ENCODE peak calls at places on chromosomes 11 and 22, in eight cellular contexts. One of them, this sample, is unnamed.

GRCh38 chr11:130243816-130244215 is 70.9 kb downstream of the ZBTB44 start:
- DNase-seq in left cardiac atrium: no peak
- DNase-seq in dorsolateral prefrontal cortex: no peak
- DNase-seq in HS-27A: no peak
- DNase-seq in AG09309: no peak
- DNase-seq in NCI-H146: no peak
- DNase-seq in IMR-90: no peak
- DNase-seq in activated CD8-positive, alpha-beta memory T cell treated with anti-CD3 and anti-CD28 coated beads for 4 hours: no peak
- DNase-seq in this sample: no peak

GRCh38 chr11:111785076-111785475 is 18.9 kb upstream of the PPP2R1B start:
- DNase-seq in activated CD8-positive, alpha-beta memory T cell treated with anti-CD3 and anti-CD28 coated beads for 4 hours: no peak
- DNase-seq in AG09309: no peak
- DNase-seq in left cardiac atrium: no peak
- DNase-seq in IMR-90: no peak
- DNase-seq in NCI-H146: no peak
- DNase-seq in HS-27A: no peak
- DNase-seq in dorsolateral prefrontal cortex: no peak
- DNase-seq in this sample: no peak

GRCh38 chr11:81869337-81870065 is 864.2 kb downstream of the FAM181B start:
- DNase-seq in HS-27A: no peak
- DNase-seq in NCI-H146: no peak
- DNase-seq in left cardiac atrium: no peak
- DNase-seq in IMR-90: no peak
- DNase-seq in activated CD8-positive, alpha-beta memory T cell treated with anti-CD3 and anti-CD28 coated beads for 4 hours: peak
- DNase-seq in AG09309: no peak
- DNase-seq in dorsolateral prefrontal cortex: no peak
- DNase-seq in this sample: no peak

GRCh38 chr11:32213223-32213622 is 122.3 kb downstream of the RCN1 start:
- DNase-seq in NCI-H146: no peak
- DNase-seq in HS-27A: peak
- DNase-seq in IMR-90: peak
- DNase-seq in left cardiac atrium: no peak
- DNase-seq in AG09309: no peak
- DNase-seq in activated CD8-positive, alpha-beta memory T cell treated with anti-CD3 and anti-CD28 coated beads for 4 hours: no peak
- DNase-seq in dorsolateral prefrontal cortex: no peak
- DNase-seq in this sample: no peak

GRCh38 chr11:68441466-68442230 is 18.9 kb upstream of the PPP6R3 start:
- DNase-seq in dorsolateral prefrontal cortex: no peak
- DNase-seq in IMR-90: peak
- DNase-seq in activated CD8-positive, alpha-beta memory T cell treated with anti-CD3 and anti-CD28 coated beads for 4 hours: no peak
- DNase-seq in HS-27A: no peak
- DNase-seq in NCI-H146: peak
- DNase-seq in left cardiac atrium: no peak
- DNase-seq in AG09309: no peak
- DNase-seq in this sample: no peak

GRCh38 chr22:35335468-35335867 is 35.8 kb downstream of the TOM1 start:
- DNase-seq in activated CD8-positive, alpha-beta memory T cell treated with anti-CD3 and anti-CD28 coated beads for 4 hours: no peak
- DNase-seq in NCI-H146: no peak
- DNase-seq in dorsolateral prefrontal cortex: no peak
- DNase-seq in AG09309: no peak
- DNase-seq in HS-27A: no peak
- DNase-seq in IMR-90: no peak
- DNase-seq in left cardiac atrium: no peak
- DNase-seq in this sample: no peak

GRCh38 chr11:118252688-118253087 is 523 bp upstream of the MPZL3 start:
- DNase-seq in NCI-H146: no peak
- DNase-seq in IMR-90: no peak
- DNase-seq in HS-27A: no peak
- DNase-seq in AG09309: no peak
- DNase-seq in dorsolateral prefrontal cortex: no peak
- DNase-seq in activated CD8-positive, alpha-beta memory T cell treated with anti-CD3 and anti-CD28 coated beads for 4 hours: no peak
- DNase-seq in left cardiac atrium: no peak
- DNase-seq in this sample: no peak

GRCh38 chr22:32546480-32546879 is 71.9 kb downstream of the FBXO7 start:
- DNase-seq in HS-27A: no peak
- DNase-seq in NCI-H146: no peak
- DNase-seq in dorsolateral prefrontal cortex: no peak
- DNase-seq in AG09309: no peak
- DNase-seq in left cardiac atrium: no peak
- DNase-seq in activated CD8-positive, alpha-beta memory T cell treated with anti-CD3 and anti-CD28 coated beads for 4 hours: no peak
- DNase-seq in IMR-90: no peak
- DNase-seq in this sample: peak

GRCh38 chr11:133926466-133927246 is 30.1 kb downstream of the IGSF9B start:
- DNase-seq in AG09309: no peak
- DNase-seq in HS-27A: no peak
- DNase-seq in NCI-H146: no peak
- DNase-seq in dorsolateral prefrontal cortex: no peak
- DNase-seq in IMR-90: no peak
- DNase-seq in activated CD8-positive, alpha-beta memory T cell treated with anti-CD3 and anti-CD28 coated beads for 4 hours: no peak
- DNase-seq in left cardiac atrium: no peak
- DNase-seq in this sample: no peak

GRCh38 chr11:112128483-112129121 is 35.3 kb downstream of the IL18 start:
- DNase-seq in left cardiac atrium: peak
- DNase-seq in activated CD8-positive, alpha-beta memory T cell treated with anti-CD3 and anti-CD28 coated beads for 4 hours: no peak
- DNase-seq in dorsolateral prefrontal cortex: peak
- DNase-seq in IMR-90: peak
- DNase-seq in HS-27A: peak
- DNase-seq in NCI-H146: peak
- DNase-seq in AG09309: peak
- DNase-seq in this sample: peak

GRCh38 chr22:19868773-19869471 is 14.2 kb upstream of the GNB1L start:
- DNase-seq in activated CD8-positive, alpha-beta memory T cell treated with anti-CD3 and anti-CD28 coated beads for 4 hours: no peak
- DNase-seq in IMR-90: no peak
- DNase-seq in left cardiac atrium: peak
- DNase-seq in AG09309: no peak
- DNase-seq in NCI-H146: peak
- DNase-seq in dorsolateral prefrontal cortex: no peak
- DNase-seq in HS-27A: no peak
- DNase-seq in this sample: peak

GRCh38 chr22:50286701-50287318 is 16.6 kb upstream of the MAPK11 start:
- DNase-seq in HS-27A: no peak
- DNase-seq in left cardiac atrium: no peak
- DNase-seq in NCI-H146: no peak
- DNase-seq in dorsolateral prefrontal cortex: no peak
- DNase-seq in IMR-90: no peak
- DNase-seq in AG09309: no peak
- DNase-seq in activated CD8-positive, alpha-beta memory T cell treated with anti-CD3 and anti-CD28 coated beads for 4 hours: no peak
- DNase-seq in this sample: no peak

GRCh38 chr22:47059701-47060161 is 297.3 kb downstream of the TBC1D22A start:
- DNase-seq in NCI-H146: no peak
- DNase-seq in activated CD8-positive, alpha-beta memory T cell treated with anti-CD3 and anti-CD28 coated beads for 4 hours: no peak
- DNase-seq in IMR-90: no peak
- DNase-seq in HS-27A: no peak
- DNase-seq in dorsolateral prefrontal cortex: no peak
- DNase-seq in AG09309: no peak
- DNase-seq in left cardiac atrium: no peak
- DNase-seq in this sample: peak

GRCh38 chr11:3807856-3808845 is at the start of gene PGAP2:
- DNase-seq in NCI-H146: peak
- DNase-seq in AG09309: no peak
- DNase-seq in dorsolateral prefrontal cortex: peak
- DNase-seq in HS-27A: no peak
- DNase-seq in IMR-90: peak
- DNase-seq in left cardiac atrium: peak
- DNase-seq in activated CD8-positive, alpha-beta memory T cell treated with anti-CD3 and anti-CD28 coated beads for 4 hours: no peak
- DNase-seq in this sample: peak

GRCh38 chr11:128884703-128885338 is 6.3 kb upstream of the KCNJ5 start:
- DNase-seq in dorsolateral prefrontal cortex: peak
- DNase-seq in IMR-90: peak
- DNase-seq in NCI-H146: peak
- DNase-seq in left cardiac atrium: no peak
- DNase-seq in HS-27A: no peak
- DNase-seq in AG09309: peak
- DNase-seq in activated CD8-positive, alpha-beta memory T cell treated with anti-CD3 and anti-CD28 coated beads for 4 hours: no peak
- DNase-seq in this sample: peak

GRCh38 chr11:94788396-94788795 is 20.2 kb downstream of the AMOTL1 start:
- DNase-seq in NCI-H146: no peak
- DNase-seq in left cardiac atrium: no peak
- DNase-seq in HS-27A: no peak
- DNase-seq in activated CD8-positive, alpha-beta memory T cell treated with anti-CD3 and anti-CD28 coated beads for 4 hours: no peak
- DNase-seq in IMR-90: no peak
- DNase-seq in AG09309: no peak
- DNase-seq in dorsolateral prefrontal cortex: no peak
- DNase-seq in this sample: no peak

GRCh38 chr11:1025410-1026162 is 10.9 kb downstream of the MUC6 start:
- DNase-seq in left cardiac atrium: no peak
- DNase-seq in IMR-90: no peak
- DNase-seq in AG09309: no peak
- DNase-seq in NCI-H146: no peak
- DNase-seq in HS-27A: no peak
- DNase-seq in dorsolateral prefrontal cortex: no peak
- DNase-seq in activated CD8-positive, alpha-beta memory T cell treated with anti-CD3 and anti-CD28 coated beads for 4 hours: no peak
- DNase-seq in this sample: no peak

GRCh38 chr22:26890870-26891269 is 233.5 kb downstream of the MIAT start:
- DNase-seq in IMR-90: no peak
- DNase-seq in HS-27A: no peak
- DNase-seq in AG09309: no peak
- DNase-seq in activated CD8-positive, alpha-beta memory T cell treated with anti-CD3 and anti-CD28 coated beads for 4 hours: no peak
- DNase-seq in dorsolateral prefrontal cortex: no peak
- DNase-seq in left cardiac atrium: no peak
- DNase-seq in NCI-H146: peak
- DNase-seq in this sample: no peak

GRCh38 chr22:26321469-26321913 is 107.6 kb upstream of the ASPHD2 start:
- DNase-seq in dorsolateral prefrontal cortex: peak
- DNase-seq in NCI-H146: no peak
- DNase-seq in left cardiac atrium: peak
- DNase-seq in HS-27A: peak
- DNase-seq in AG09309: peak
- DNase-seq in activated CD8-positive, alpha-beta memory T cell treated with anti-CD3 and anti-CD28 coated beads for 4 hours: no peak
- DNase-seq in IMR-90: peak
- DNase-seq in this sample: peak

GRCh38 chr22:46011627-46012181 is 34.7 kb upstream of the WNT7B start:
- DNase-seq in dorsolateral prefrontal cortex: no peak
- DNase-seq in HS-27A: no peak
- DNase-seq in AG09309: no peak
- DNase-seq in activated CD8-positive, alpha-beta memory T cell treated with anti-CD3 and anti-CD28 coated beads for 4 hours: no peak
- DNase-seq in NCI-H146: no peak
- DNase-seq in left cardiac atrium: peak
- DNase-seq in IMR-90: no peak
- DNase-seq in this sample: peak

GRCh38 chr11:86699036-86699791 is 26.8 kb upstream of the ME3 start:
- DNase-seq in IMR-90: peak
- DNase-seq in HS-27A: no peak
- DNase-seq in NCI-H146: no peak
- DNase-seq in AG09309: no peak
- DNase-seq in dorsolateral prefrontal cortex: no peak
- DNase-seq in left cardiac atrium: no peak
- DNase-seq in activated CD8-positive, alpha-beta memory T cell treated with anti-CD3 and anti-CD28 coated beads for 4 hours: no peak
- DNase-seq in this sample: no peak

GRCh38 chr11:85787809-85788805 is 22.8 kb downstream of the SYTL2 start:
- DNase-seq in left cardiac atrium: no peak
- DNase-seq in HS-27A: no peak
- DNase-seq in AG09309: no peak
- DNase-seq in activated CD8-positive, alpha-beta memory T cell treated with anti-CD3 and anti-CD28 coated beads for 4 hours: no peak
- DNase-seq in NCI-H146: no peak
- DNase-seq in dorsolateral prefrontal cortex: no peak
- DNase-seq in IMR-90: peak
- DNase-seq in this sample: no peak

GRCh38 chr11:15339302-15339701 is 224.6 kb downstream of the INSC start:
- DNase-seq in AG09309: no peak
- DNase-seq in IMR-90: no peak
- DNase-seq in dorsolateral prefrontal cortex: no peak
- DNase-seq in activated CD8-positive, alpha-beta memory T cell treated with anti-CD3 and anti-CD28 coated beads for 4 hours: no peak
- DNase-seq in left cardiac atrium: no peak
- DNase-seq in NCI-H146: no peak
- DNase-seq in HS-27A: no peak
- DNase-seq in this sample: no peak

GRCh38 chr22:35539487-35539886 is 1.1 kb upstream of the RASD2 start:
- DNase-seq in IMR-90: no peak
- DNase-seq in HS-27A: no peak
- DNase-seq in activated CD8-positive, alpha-beta memory T cell treated with anti-CD3 and anti-CD28 coated beads for 4 hours: no peak
- DNase-seq in left cardiac atrium: no peak
- DNase-seq in NCI-H146: no peak
- DNase-seq in dorsolateral prefrontal cortex: no peak
- DNase-seq in AG09309: no peak
- DNase-seq in this sample: no peak

GRCh38 chr11:93123351-93123898 is 74.4 kb downstream of the SLC36A4 start:
- DNase-seq in left cardiac atrium: peak
- DNase-seq in AG09309: no peak
- DNase-seq in IMR-90: peak
- DNase-seq in activated CD8-positive, alpha-beta memory T cell treated with anti-CD3 and anti-CD28 coated beads for 4 hours: no peak
- DNase-seq in NCI-H146: no peak
- DNase-seq in dorsolateral prefrontal cortex: no peak
- DNase-seq in HS-27A: no peak
- DNase-seq in this sample: no peak

GRCh38 chr22:22824340-22825212 is 63.0 kb upstream of the IGLL5 start:
- DNase-seq in IMR-90: no peak
- DNase-seq in HS-27A: no peak
- DNase-seq in dorsolateral prefrontal cortex: no peak
- DNase-seq in AG09309: no peak
- DNase-seq in NCI-H146: no peak
- DNase-seq in activated CD8-positive, alpha-beta memory T cell treated with anti-CD3 and anti-CD28 coated beads for 4 hours: no peak
- DNase-seq in left cardiac atrium: no peak
- DNase-seq in this sample: no peak

GRCh38 chr11:18802381-18803257 is 11.0 kb upstream of the PTPN5 start:
- DNase-seq in IMR-90: peak
- DNase-seq in activated CD8-positive, alpha-beta memory T cell treated with anti-CD3 and anti-CD28 coated beads for 4 hours: no peak
- DNase-seq in left cardiac atrium: peak
- DNase-seq in AG09309: peak
- DNase-seq in dorsolateral prefrontal cortex: peak
- DNase-seq in NCI-H146: peak
- DNase-seq in HS-27A: peak
- DNase-seq in this sample: no peak

GRCh38 chr22:25661067-25661466 is 80.9 kb upstream of the MYO18B start:
- DNase-seq in AG09309: no peak
- DNase-seq in NCI-H146: no peak
- DNase-seq in IMR-90: no peak
- DNase-seq in activated CD8-positive, alpha-beta memory T cell treated with anti-CD3 and anti-CD28 coated beads for 4 hours: no peak
- DNase-seq in dorsolateral prefrontal cortex: no peak
- DNase-seq in left cardiac atrium: no peak
- DNase-seq in HS-27A: no peak
- DNase-seq in this sample: no peak

GRCh38 chr11:3154001-3154599 is 11.0 kb downstream of the OSBPL5 start:
- DNase-seq in AG09309: no peak
- DNase-seq in IMR-90: no peak
- DNase-seq in NCI-H146: no peak
- DNase-seq in dorsolateral prefrontal cortex: no peak
- DNase-seq in left cardiac atrium: peak
- DNase-seq in HS-27A: no peak
- DNase-seq in activated CD8-positive, alpha-beta memory T cell treated with anti-CD3 and anti-CD28 coated beads for 4 hours: no peak
- DNase-seq in this sample: no peak

GRCh38 chr11:67504023-67504949 is 877 bp downstream of the PITPNM1 start:
- DNase-seq in IMR-90: no peak
- DNase-seq in AG09309: no peak
- DNase-seq in activated CD8-positive, alpha-beta memory T cell treated with anti-CD3 and anti-CD28 coated beads for 4 hours: no peak
- DNase-seq in HS-27A: no peak
- DNase-seq in NCI-H146: peak
- DNase-seq in dorsolateral prefrontal cortex: peak
- DNase-seq in left cardiac atrium: no peak
- DNase-seq in this sample: no peak

GRCh38 chr11:117816151-117816741 is 8.3 kb downstream of the FXYD2 start:
- DNase-seq in HS-27A: no peak
- DNase-seq in NCI-H146: peak
- DNase-seq in activated CD8-positive, alpha-beta memory T cell treated with anti-CD3 and anti-CD28 coated beads for 4 hours: no peak
- DNase-seq in AG09309: no peak
- DNase-seq in dorsolateral prefrontal cortex: no peak
- DNase-seq in left cardiac atrium: peak
- DNase-seq in IMR-90: peak
- DNase-seq in this sample: no peak

GRCh38 chr11:76152086-76152658 is 54.1 kb downstream of the WNT11 start:
- DNase-seq in IMR-90: peak
- DNase-seq in left cardiac atrium: peak
- DNase-seq in NCI-H146: peak
- DNase-seq in AG09309: peak
- DNase-seq in dorsolateral prefrontal cortex: peak
- DNase-seq in HS-27A: peak
- DNase-seq in activated CD8-positive, alpha-beta memory T cell treated with anti-CD3 and anti-CD28 coated beads for 4 hours: peak
- DNase-seq in this sample: peak

GRCh38 chr22:31039393-31039792 is 41.7 kb upstream of the SMTN start:
- DNase-seq in dorsolateral prefrontal cortex: no peak
- DNase-seq in left cardiac atrium: no peak
- DNase-seq in activated CD8-positive, alpha-beta memory T cell treated with anti-CD3 and anti-CD28 coated beads for 4 hours: no peak
- DNase-seq in IMR-90: peak
- DNase-seq in AG09309: peak
- DNase-seq in HS-27A: no peak
- DNase-seq in NCI-H146: no peak
- DNase-seq in this sample: peak

GRCh38 chr11:105937331-105937730 is 84.7 kb downstream of the MSANTD4 start:
- DNase-seq in AG09309: no peak
- DNase-seq in dorsolateral prefrontal cortex: no peak
- DNase-seq in HS-27A: no peak
- DNase-seq in left cardiac atrium: no peak
- DNase-seq in activated CD8-positive, alpha-beta memory T cell treated with anti-CD3 and anti-CD28 coated beads for 4 hours: no peak
- DNase-seq in IMR-90: peak
- DNase-seq in NCI-H146: no peak
- DNase-seq in this sample: no peak